ENCODE peak calls at places on chromosomes 6 and 20, in eight cellular contexts. Z is stimulated activated CD4-positive, alpha-beta T cell treated with anti-CD3 and anti-CD28 coated beads, Interleukin-4, amount 100 ng/mL, for 4 hours; U is HFFc6; N is T-helper 17 cell; C is NK-92 treated with Interleukin-12 subunit alpha and Interleukin-12 subunit beta, amount 100 ng/mL, for 24 hours; K is occipital lobe; M is RWPE2; S is adrenal gland. W is an unnamed sample.

GRCh38 chr6:139925894-139926641 is 551.6 kb upstream of the CITED2 start:
- DNase-seq in U (peak), S (no peak), N (no peak), M (no peak), Z (no peak), C (no peak), K (no peak), W (peak)

GRCh38 chr20:44584103-44584690 is 1.8 kb downstream of the PKIG start:
- DNase-seq in Z (no peak), N (no peak), S (no peak), K (no peak), C (no peak), U (no peak), M (no peak), W (no peak)

GRCh38 chr20:13139459-13140150 is 81.5 kb upstream of the ISM1 start:
- DNase-seq in S (no peak), Z (no peak), K (no peak), C (no peak), U (no peak), N (no peak), M (no peak), W (no peak)

GRCh38 chr20:59356662-59357061 is 56.3 kb downstream of the EDN3 start:
- DNase-seq in C (no peak), Z (no peak), K (no peak), M (no peak), U (no peak), N (no peak), S (no peak), W (no peak)

GRCh38 chr6:147506704-147507114 is 1.8 kb upstream of the SAMD5 start:
- DNase-seq in M (no peak), K (peak), U (peak), N (no peak), C (no peak), S (peak), Z (no peak), W (peak)

GRCh38 chr6:148885154-148885870 is 138.5 kb downstream of the UST start:
- DNase-seq in N (no peak), U (peak), C (no peak), S (no peak), K (no peak), Z (no peak), M (no peak), W (no peak)

GRCh38 chr6:165769884-165770283 is 106.8 kb upstream of the PDE10A start:
- DNase-seq in M (no peak), N (no peak), C (no peak), K (no peak), Z (no peak), S (no peak), U (no peak), W (no peak)

GRCh38 chr6:35248965-35249364 is 10.6 kb upstream of the ZNF76 start:
- DNase-seq in M (no peak), N (no peak), Z (no peak), C (no peak), S (no peak), K (no peak), U (no peak), W (no peak)

GRCh38 chr6:30556006-30556713 is at the start of gene GNL1:
- DNase-seq in C (peak), S (peak), Z (peak), K (peak), M (peak), N (peak), U (peak), W (peak)

GRCh38 chr20:44069203-44069931 is 117.6 kb downstream of the JPH2 start:
- DNase-seq in C (peak), M (no peak), U (no peak), N (no peak), S (peak), Z (peak), K (no peak), W (no peak)

W was measured in uterus.